ENCODE peak calls at places on chromosomes 6 and 20, in ten cellular contexts. E, J, V, A, N, O, G, Z, L and W are unnamed samples.

GRCh38 chr20:61746781-61747180 is 318.9 kb downstream of the TAF4 start:
- DNase-seq in E (no peak), J (no peak), V (no peak), A (no peak), N (no peak), O (no peak), G (no peak), Z (no peak), L (peak), W (no peak)

GRCh38 chr6:79711167-79711566 is 80.0 kb downstream of the SH3BGRL2 start:
- DNase-seq in E (no peak), J (no peak), V (no peak), A (no peak), N (no peak), O (no peak), G (no peak), Z (no peak), L (no peak), W (no peak)

GRCh38 chr6:30238178-30238795 is 25.1 kb upstream of the TRIM26 start:
- DNase-seq in E (peak), J (no peak), V (no peak), A (no peak), N (peak), O (peak), G (peak), Z (peak), L (no peak), W (peak)

GRCh38 chr20:621115-621756 is 11.1 kb upstream of the TCF15 start:
- DNase-seq in E (no peak), J (no peak), V (no peak), A (no peak), N (no peak), O (peak), G (no peak), Z (no peak), L (no peak), W (no peak)

GRCh38 chr6:26065952-26066380 is 21.3 kb upstream of the HFE start:
- DNase-seq in E (peak), J (peak), V (no peak), A (peak), N (peak), O (peak), G (peak), Z (peak), L (no peak), W (peak)

GRCh38 chr6:11791354-11792107 is 12.9 kb upstream of the ADTRP start:
- DNase-seq in E (no peak), J (no peak), V (no peak), A (no peak), N (peak), O (peak), G (no peak), Z (no peak), L (no peak), W (no peak)

GRCh38 chr20:63321148-63321831 is 28.3 kb downstream of the COL20A1 start:
- DNase-seq in E (peak), J (peak), V (no peak), A (no peak), N (no peak), O (peak), G (no peak), Z (peak), L (peak), W (no peak)

GRCh38 chr20:63819224-63819917 is 11.7 kb downstream of the ZBTB46 start:
- DNase-seq in E (peak), J (peak), V (no peak), A (no peak), N (peak), O (peak), G (peak), Z (peak), L (no peak), W (peak)

GRCh38 chr6:156976144-156977088 is 199.2 kb downstream of the ARID1B start:
- DNase-seq in E (no peak), J (peak), V (no peak), A (peak), N (peak), O (no peak), G (peak), Z (no peak), L (no peak), W (peak)

GRCh38 chr6:92110390-92110789 is 1309.0 kb downstream of the EPHA7 start:
- DNase-seq in E (no peak), J (no peak), V (no peak), A (no peak), N (no peak), O (no peak), G (no peak), Z (no peak), L (no peak), W (no peak)

GRCh38 chr6:64280569-64280968 is 645.0 kb downstream of the PHF3 start:
- DNase-seq in E (peak), J (no peak), V (no peak), A (peak), N (peak), O (peak), G (peak), Z (peak), L (no peak), W (peak)

GRCh38 chr20:46060975-46061374 is 28.8 kb downstream of the NCOA5 start:
- DNase-seq in E (no peak), J (no peak), V (no peak), A (no peak), N (no peak), O (no peak), G (peak), Z (no peak), L (no peak), W (no peak)

GRCh38 chr6:6320901-6321300 is 439 bp upstream of the F13A1 start:
- DNase-seq in E (no peak), J (no peak), V (no peak), A (peak), N (peak), O (no peak), G (peak), Z (no peak), L (no peak), W (no peak)

GRCh38 chr6:154258064-154258757 is 98.4 kb downstream of the IPCEF1 start:
- DNase-seq in E (no peak), J (no peak), V (no peak), A (no peak), N (no peak), O (no peak), G (no peak), Z (no peak), L (no peak), W (no peak)

GRCh38 chr20:62122659-62123449 is 579 bp downstream of the LSM14B start:
- DNase-seq in E (peak), J (peak), V (peak), A (peak), N (peak), O (no peak), G (peak), Z (peak), L (peak), W (peak)

GRCh38 chr20:38377039-38377715 is 30.9 kb downstream of the LBP start:
- DNase-seq in E (no peak), J (no peak), V (no peak), A (no peak), N (no peak), O (no peak), G (no peak), Z (no peak), L (no peak), W (no peak)
- TF ChIP-seq CTCF in E (no peak), J (no peak), V (no peak), A (no peak), N (no peak), O (no peak), G (no peak), Z (no peak), L (no peak), W (no peak)

DNA sequence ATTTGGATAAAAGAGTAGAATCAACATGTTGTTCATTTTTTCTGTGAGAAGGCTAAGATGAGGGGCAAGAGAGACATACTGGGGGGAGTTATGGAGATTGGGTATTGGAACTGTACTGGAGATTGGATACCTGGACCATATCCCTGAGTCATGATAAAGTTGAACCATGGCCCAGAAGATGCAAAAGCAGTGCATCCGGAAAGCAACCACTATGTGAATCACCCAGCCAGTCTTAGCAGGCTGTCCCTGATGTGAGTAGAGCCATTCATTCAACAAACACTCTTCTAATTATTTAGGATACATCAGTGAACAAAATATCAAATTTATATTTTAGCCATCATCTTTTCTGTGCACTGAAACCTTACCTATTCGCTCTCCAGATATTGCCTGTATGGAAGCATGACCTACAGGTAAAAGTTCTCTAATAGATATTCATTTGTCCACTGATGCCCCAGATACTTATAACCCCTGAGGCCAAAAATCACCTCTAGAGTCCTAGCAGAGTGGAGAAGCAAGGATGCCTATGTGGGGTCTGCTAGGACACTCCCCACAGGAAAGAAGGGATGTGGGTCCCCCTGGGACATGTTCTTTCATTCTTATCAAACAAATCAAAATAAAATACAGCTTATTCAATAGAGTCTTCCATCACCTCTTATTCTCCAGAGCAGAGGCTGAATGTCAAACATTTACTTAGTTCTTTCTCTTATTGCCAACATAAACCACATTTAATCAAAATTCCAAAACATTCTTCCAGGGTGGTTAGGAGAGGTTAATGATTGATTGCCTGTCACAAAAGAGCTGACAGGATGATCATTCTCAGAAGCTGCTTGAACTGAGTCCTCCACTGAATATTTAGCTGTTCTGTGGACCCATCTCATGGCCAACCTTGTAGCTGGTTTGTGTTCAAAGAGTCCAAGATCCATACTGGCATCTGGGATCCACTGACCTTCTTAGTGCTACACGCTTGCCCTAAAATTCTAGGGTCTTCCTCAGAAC is 37.0 kb upstream of the PKHD1 start:
- DNase-seq in E (no peak), J (no peak), V (no peak), A (no peak), N (no peak), O (no peak), G (no peak), Z (no peak), L (no peak), W (no peak)
- H3K4me3 ChIP-seq in E (no peak), J (no peak), V (no peak), A (no peak), N (no peak), O (no peak), G (no peak), Z (no peak), L (no peak), W (no peak)

GRCh38 chr6:45422541-45423110 is 44.9 kb upstream of the SUPT3H start:
- DNase-seq in E (peak), J (peak), V (peak), A (no peak), N (peak), O (peak), G (peak), Z (peak), L (peak), W (no peak)

GRCh38 chr6:45423111-45423900 is 45.6 kb upstream of the SUPT3H start:
- DNase-seq in E (no peak), J (peak), V (no peak), A (no peak), N (peak), O (no peak), G (peak), Z (peak), L (peak), W (no peak)

GRCh38 chr6:45424628-45424955 is 46.9 kb upstream of the SUPT3H start:
- DNase-seq in E (no peak), J (no peak), V (no peak), A (no peak), N (no peak), O (no peak), G (no peak), Z (no peak), L (no peak), W (no peak)

GRCh38 chr6:45421700-45422540 is 44.2 kb upstream of the SUPT3H start:
- DNase-seq in E (peak), J (peak), V (peak), A (peak), N (peak), O (peak), G (peak), Z (peak), L (peak), W (peak)

GRCh38 chr6:45423901-45424627 is 46.3 kb upstream of the SUPT3H start:
- DNase-seq in E (peak), J (peak), V (no peak), A (no peak), N (peak), O (no peak), G (peak), Z (peak), L (peak), W (no peak)
- TF ChIP-seq CTCF in E (no peak), J (no peak), V (no peak), A (no peak), N (no peak), O (no peak), G (peak), Z (no peak), L (no peak), W (no peak)

DNA sequence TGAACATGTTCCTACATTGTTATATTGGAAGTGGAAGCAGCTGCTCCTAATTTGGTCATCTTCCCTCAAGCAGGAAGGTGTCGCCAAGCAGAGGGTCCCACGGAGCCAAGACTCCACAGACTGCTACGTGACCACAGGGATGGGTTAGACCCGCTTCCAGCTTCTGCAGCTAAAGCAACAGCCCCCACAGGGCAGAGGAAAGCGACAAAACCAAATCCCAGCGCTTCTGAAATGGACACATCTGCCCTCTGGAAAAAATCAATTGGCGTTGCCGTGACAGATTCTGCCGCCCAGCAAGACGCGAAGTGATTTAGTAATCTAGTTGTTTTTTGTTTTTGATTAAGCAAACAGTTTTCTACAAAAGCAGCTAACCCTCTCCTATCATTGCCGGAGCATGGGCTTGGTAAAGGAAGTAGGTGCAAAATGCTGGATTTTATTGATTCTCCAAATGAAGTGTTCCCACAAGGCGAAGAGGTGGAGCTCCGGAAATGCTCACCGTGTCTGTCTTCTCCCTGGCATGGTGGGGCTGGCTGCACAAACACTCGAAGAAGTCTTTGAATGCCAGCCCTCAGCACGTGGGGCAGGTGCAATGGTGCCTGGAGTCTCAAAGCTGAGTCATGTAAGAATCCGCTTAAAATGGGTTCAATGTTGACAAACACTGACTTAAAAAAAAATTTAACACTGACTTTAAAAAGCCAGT is 79.4 kb upstream of the FRMD1 start:
- DNase-seq in E (no peak), J (peak), V (no peak), A (peak), N (no peak), O (no peak), G (peak), Z (no peak), L (no peak), W (peak)
- H3K4me3 ChIP-seq in E (no peak), J (peak), V (no peak), A (no peak), N (no peak), O (no peak), G (no peak), Z (peak), L (no peak), W (peak)

DNA sequence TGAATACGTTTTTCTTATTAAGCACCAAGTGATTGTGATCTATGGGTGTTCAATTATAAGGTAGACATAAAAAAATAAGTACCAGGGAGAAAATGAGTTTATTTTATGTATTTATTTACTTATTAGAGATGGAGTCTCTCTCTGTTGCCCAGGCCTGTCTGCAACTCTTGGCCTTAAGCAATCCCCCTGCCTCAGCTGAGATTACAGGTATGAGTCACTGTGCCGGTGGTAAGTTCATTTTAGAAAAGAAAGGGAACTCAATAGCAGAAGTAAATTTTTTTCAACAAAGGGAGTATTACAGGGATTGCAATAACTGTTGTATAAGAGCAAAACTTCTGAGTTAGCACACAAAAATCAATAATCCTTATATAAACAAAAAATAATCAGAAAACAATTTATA is 98.7 kb upstream of the FUT9 start:
- DNase-seq in E (no peak), J (no peak), V (no peak), A (no peak), N (no peak), O (no peak), G (no peak), Z (no peak), L (no peak), W (no peak)
- TF ChIP-seq CTCF in E (no peak), J (no peak), V (no peak), A (no peak), N (no peak), O (no peak), G (no peak), Z (no peak), L (no peak), W (no peak)

GRCh38 chr6:10722820-10723651 is at the start of gene TMEM14C:
- DNase-seq in E (peak), J (peak), V (peak), A (peak), N (peak), O (peak), G (peak), Z (peak), L (peak), W (peak)

GRCh38 chr6:10725046-10725445 is 2.2 kb downstream of the TMEM14C start:
- DNase-seq in E (no peak), J (peak), V (no peak), A (no peak), N (no peak), O (no peak), G (no peak), Z (no peak), L (no peak), W (no peak)

GRCh38 chr6:10721850-10722569 is 860 bp upstream of the TMEM14C start:
- DNase-seq in E (no peak), J (no peak), V (no peak), A (no peak), N (no peak), O (no peak), G (no peak), Z (no peak), L (no peak), W (no peak)

GRCh38 chr6:10720229-10720959 is 2.5 kb upstream of the TMEM14C start:
- DNase-seq in E (peak), J (peak), V (peak), A (peak), N (no peak), O (peak), G (no peak), Z (peak), L (peak), W (peak)

DNA sequence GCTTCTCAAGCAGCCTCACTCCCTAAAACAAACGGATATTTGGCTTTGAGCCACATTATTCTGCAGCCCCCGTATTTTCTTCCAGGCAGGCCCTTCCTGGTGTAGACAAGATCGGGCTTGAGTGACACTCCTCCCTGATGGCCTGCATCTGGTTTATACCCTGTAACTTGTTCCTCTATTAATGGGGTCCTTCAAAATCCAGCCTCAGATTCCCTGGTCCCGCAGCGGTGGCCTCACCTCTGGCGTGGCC is 375 bp upstream of the TMEM14C start:
- DNase-seq in E (no peak), J (no peak), V (no peak), A (no peak), N (no peak), O (no peak), G (no peak), Z (no peak), L (no peak), W (no peak)
- H3K4me3 ChIP-seq in E (peak), J (peak), V (peak), A (peak), N (peak), O (peak), G (peak), Z (peak), L (peak), W (peak)

GRCh38 chr20:57507477-57507876 is 17.5 kb downstream of the CTCFL start:
- DNase-seq in E (peak), J (no peak), V (no peak), A (peak), N (no peak), O (no peak), G (no peak), Z (peak), L (no peak), W (no peak)
- TF ChIP-seq CTCF in E (no peak), J (no peak), V (no peak), A (no peak), N (no peak), O (no peak), G (no peak), Z (no peak), L (no peak), W (no peak)

GRCh38 chr6:124973780-124974179 is 11.5 kb downstream of the RNF217 start:
- DNase-seq in E (no peak), J (no peak), V (no peak), A (no peak), N (no peak), O (no peak), G (no peak), Z (no peak), L (no peak), W (no peak)

GRCh38 chr6:124970243-124970642 is 8.0 kb downstream of the RNF217 start:
- DNase-seq in E (no peak), J (no peak), V (no peak), A (no peak), N (no peak), O (peak), G (no peak), Z (no peak), L (no peak), W (no peak)

GRCh38 chr6:124967444-124967843 is 5.2 kb downstream of the RNF217 start:
- DNase-seq in E (no peak), J (no peak), V (no peak), A (no peak), N (no peak), O (peak), G (no peak), Z (no peak), L (no peak), W (no peak)

GRCh38 chr6:124968401-124968800 is 6.2 kb downstream of the RNF217 start:
- DNase-seq in E (peak), J (no peak), V (no peak), A (no peak), N (peak), O (peak), G (no peak), Z (peak), L (no peak), W (no peak)

DNA sequence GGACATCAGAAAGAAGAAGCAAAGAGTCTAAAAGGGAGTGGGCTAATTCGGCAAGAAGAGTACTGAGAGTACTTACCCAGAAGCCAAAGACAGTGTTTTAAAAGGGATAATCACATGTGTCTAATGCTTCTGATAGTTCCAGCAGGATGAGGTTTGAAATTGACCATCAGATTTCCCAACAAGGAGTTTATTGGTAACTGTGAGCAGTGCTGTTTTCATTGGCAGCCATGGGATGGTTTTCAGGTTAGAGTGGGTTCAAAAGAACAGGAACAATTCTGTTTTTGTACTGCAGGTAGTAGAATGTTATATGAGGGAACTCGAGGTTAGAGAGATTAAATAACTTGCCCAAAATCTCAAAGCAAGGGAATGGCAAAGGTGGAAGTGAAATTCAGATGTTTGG is 8.5 kb downstream of the RNF217 start:
- DNase-seq in E (no peak), J (no peak), V (no peak), A (no peak), N (no peak), O (no peak), G (no peak), Z (no peak), L (no peak), W (no peak)
- H3K4me3 ChIP-seq in E (no peak), J (no peak), V (no peak), A (no peak), N (no peak), O (no peak), G (no peak), Z (no peak), L (no peak), W (no peak)

GRCh38 chr6:159075506-159076100 is 30.8 kb upstream of the TAGAP start:
- DNase-seq in E (peak), J (no peak), V (no peak), A (peak), N (peak), O (no peak), G (peak), Z (peak), L (no peak), W (no peak)
- TF ChIP-seq CTCF in E (no peak), J (no peak), V (no peak), A (no peak), N (peak), O (no peak), G (no peak), Z (no peak), L (no peak), W (no peak)